ENCODE peak calls at places on chromosomes 5 and 9, in five cellular contexts. E is neural crest cell; A is kidney epithelial cell; H is body of pancreas; B is stimulated activated CD8-positive, alpha-beta memory T cell treated with anti-CD3 and anti-CD28 coated beads, Interleukin-12 subunit alpha, Interleukin-12 subunit beta, amount 100 ng/mL, for 4 hours. Y is an unnamed sample.
A peak's percentile ranks its signal among the peaks of the same experiment; 100 is the strongest.

GRCh38 chr5:106601605-106602004 is 1069.1 kb downstream of the EFNA5 start:
- DNase-seq in H (no peak), E (no peak), B (no peak), A (no peak), Y (no peak)

GRCh38 chr5:150670275-150670960 is 9.4 kb downstream of the MYOZ3 start:
- DNase-seq in A (no peak), B (no peak), H (no peak), E (no peak), Y (no peak)

GRCh38 chr5:123119334-123119986 is 30.4 kb downstream of the PRDM6 start:
- DNase-seq in E (no peak), A (no peak), B (no peak), H (peak; percentile 4), Y (no peak)

GRCh38 chr9:134768332-134769083 is 112.1 kb upstream of the FCN2 start:
- DNase-seq in B (no peak), H (peak; percentile 7), A (no peak), E (no peak), Y (no peak)

GRCh38 chr9:130681769-130682489 is 11.7 kb upstream of the EXOSC2 start:
- DNase-seq in H (peak; percentile 9), B (peak; percentile 9), A (no peak), E (no peak), Y (no peak)

GRCh38 chr5:161846731-161847130 is 1.2 kb upstream of the GABRA1 start:
- DNase-seq in B (no peak), H (peak; percentile 19), A (peak; percentile 9), E (no peak), Y (no peak)

GRCh38 chr5:99104538-99105132 is 175.8 kb upstream of the CHD1 start:
- DNase-seq in B (no peak), E (no peak), A (no peak), H (no peak), Y (no peak)

GRCh38 chr5:172870261-172870806 is 36.3 kb downstream of the ERGIC1 start:
- DNase-seq in A (peak; percentile 88), B (no peak), H (peak; percentile 63), E (no peak), Y (peak; percentile 73)

GRCh38 chr5:120314201-120314600 is 149.9 kb upstream of the PRR16 start:
- DNase-seq in E (no peak), H (no peak), B (no peak), A (no peak), Y (no peak)

GRCh38 chr5:109645591-109646236 is 44.0 kb upstream of the MAN2A1 start:
- DNase-seq in A (no peak), B (no peak), E (peak; percentile 11), H (no peak), Y (no peak)

GRCh38 chr9:93665128-93665565 is 88.8 kb downstream of the PHF2 start:
- DNase-seq in E (no peak), A (no peak), B (no peak), H (no peak), Y (no peak)

GRCh38 chr5:170700503-170700902 is 83.0 kb upstream of the GABRP start:
- DNase-seq in B (no peak), H (no peak), E (no peak), A (no peak), Y (no peak)

GRCh38 chr5:144469106-144469505 is 298.4 kb downstream of the KCTD16 start:
- DNase-seq in E (no peak), H (no peak), A (peak; percentile 87), B (no peak), Y (no peak)

GRCh38 chr5:141960018-141960417 is 2.0 kb upstream of the PCDH12 start:
- DNase-seq in A (no peak), H (no peak), B (no peak), E (no peak), Y (no peak)

GRCh38 chr9:105063665-105064247 is 135.8 kb upstream of the ABCA1 start:
- DNase-seq in A (peak; percentile 79), B (no peak), E (no peak), H (peak; percentile 43), Y (no peak)

GRCh38 chr9:109905472-109905871 is 125.5 kb downstream of the PALM2AKAP2 start:
- DNase-seq in E (no peak), A (no peak), B (no peak), H (no peak), Y (no peak)

GRCh38 chr9:81566074-81566698 is 123.2 kb downstream of the TLE1 start:
- DNase-seq in B (no peak), A (no peak), E (no peak), H (no peak), Y (no peak)

GRCh38 chr5:12284604-12285003 is 380.4 kb upstream of the CTNND2 start:
- DNase-seq in A (no peak), E (no peak), B (no peak), H (no peak), Y (no peak)

Y was measured in keratinocyte.